ENCODE peak calls at places on chromosomes 3 and 15, in nine cellular contexts. G is NCI-H526 treated with DMSO at 0.1 percent for 48 hours; S is stimulated activated CD8-positive, alpha-beta memory T cell treated with anti-CD3 and anti-CD28 coated beads, Interleukin-15, amount 100 ng/mL, for 24 hours; F is EL; A is NCI-H460; R is colonic mucosa; H is GM20000; X is heart right ventricle; B is kidney. K is an unnamed sample.

GRCh38 chr3:48952510-48953118 is 34.0 kb downstream of the ARIH2 start:
- DNase-seq in B (no peak), G (peak; percentile 7), F (peak; percentile 11), S (no peak), X (peak; percentile 22), H (peak; percentile 32), R (peak; percentile 69), A (no peak), K (peak; percentile 19)

GRCh38 chr15:60679256-60679655 is 200.3 kb upstream of the ICE2 start:
- DNase-seq in S (no peak), X (no peak), F (peak; percentile 5), R (no peak), B (no peak), G (no peak), A (no peak), H (no peak), K (no peak)

GRCh38 chr3:127684871-127685707 is 12.3 kb downstream of the ABTB1 start:
- DNase-seq in X (no peak), R (no peak), F (no peak), S (no peak), A (no peak), B (peak; percentile 65), G (no peak), H (no peak), K (no peak)

GRCh38 chr15:35206060-35206675 is 121.1 kb upstream of the NANOGP8 start:
- DNase-seq in G (no peak), X (no peak), R (peak; percentile 20), F (peak; percentile 8), B (no peak), A (peak; percentile 21), H (peak; percentile 12), S (no peak), K (no peak)

GRCh38 chr3:195451373-195452000 is 8.7 kb upstream of the ACAP2 start:
- DNase-seq in R (no peak), F (no peak), H (no peak), B (no peak), X (no peak), A (no peak), S (no peak), G (peak; percentile 90), K (no peak)

GRCh38 chr15:98003976-98004375 is 43.5 kb downstream of the ARRDC4 start:
- DNase-seq in F (peak; percentile 5), S (no peak), A (no peak), R (no peak), X (no peak), G (no peak), H (no peak), B (no peak), K (no peak)

GRCh38 chr3:175606650-175607318 is 747.6 kb downstream of the NAALADL2 start:
- DNase-seq in F (no peak), H (no peak), S (no peak), R (no peak), A (no peak), X (no peak), G (no peak), B (no peak), K (no peak)

GRCh38 chr3:55692295-55692957 is 205.3 kb upstream of the WNT5A start:
- DNase-seq in G (no peak), R (no peak), A (no peak), F (no peak), H (no peak), X (no peak), S (no peak), B (no peak), K (no peak)

GRCh38 chr3:197465996-197466549 is 89.7 kb downstream of the BDH1 start:
- DNase-seq in B (no peak), F (peak; percentile 69), H (no peak), A (no peak), S (no peak), G (no peak), X (no peak), R (no peak), K (no peak)

K was measured in T-helper 17 cell.